ENCODE peak calls at places on chromosomes 6 and 20, in seven cellular contexts. Q is neuronal stem cell, T is IMR-90, O is H9, U is mesendoderm, N is H1, I is mesenchymal stem cell. A is an unnamed sample.

GRCh38 chr20:64092258-64093012 is 8.2 kb upstream of the LKAAEAR1 start:
- DNase-seq in Q (no peak), T (no peak), O (no peak), U (no peak), N (no peak), I (no peak), A (no peak)

GRCh38 chr6:2381872-2382661 is 136.7 kb upstream of the GMDS start:
- DNase-seq in Q (no peak), T (no peak), O (no peak), U (no peak), N (no peak), I (no peak), A (no peak)

GRCh38 chr20:59805786-59806577 is 127.5 kb downstream of the SYCP2 start:
- DNase-seq in Q (no peak), T (no peak), O (peak; percentile 22), U (no peak), N (peak; percentile 23), I (no peak), A (no peak)

GRCh38 chr6:159508966-159509365 is 184.1 kb downstream of the SOD2 start:
- DNase-seq in Q (no peak), T (no peak), O (no peak), U (no peak), N (no peak), I (no peak), A (no peak)

GRCh38 chr6:137013738-137014602 is 30.8 kb downstream of the IL20RA start:
- DNase-seq in Q (no peak), T (peak; percentile 60), O (no peak), U (peak; percentile 69), N (no peak), I (peak; percentile 61), A (peak; percentile 36)

GRCh38 chr6:132298344-132298949 is 102.8 kb downstream of the MOXD1 start:
- DNase-seq in Q (no peak), T (peak; percentile 62), O (peak; percentile 33), U (peak; percentile 62), N (peak; percentile 53), I (peak; percentile 56), A (peak; percentile 72)

GRCh38 chr6:53377289-53377688 is 28.5 kb upstream of the ELOVL5 start:
- DNase-seq in Q (no peak), T (no peak), O (no peak), U (no peak), N (no peak), I (no peak), A (no peak)

GRCh38 chr20:4740774-4741431 is 19.2 kb downstream of the PRND start:
- DNase-seq in Q (peak; percentile 64), T (peak; percentile 38), O (peak; percentile 84), U (peak; percentile 85), N (peak; percentile 90), I (peak; percentile 50), A (peak; percentile 71)

GRCh38 chr20:62566771-62567170 is 75.5 kb upstream of the SLCO4A1 start:
- DNase-seq in Q (no peak), T (no peak), O (no peak), U (no peak), N (no peak), I (no peak), A (no peak)

GRCh38 chr20:36883972-36884535 is 8.1 kb downstream of the TLDC2 start:
- DNase-seq in Q (no peak), T (no peak), O (no peak), U (no peak), N (no peak), I (no peak), A (peak; percentile 81)

GRCh38 chr6:446418-447366 is 55.1 kb downstream of the IRF4 start:
- DNase-seq in Q (no peak), T (no peak), O (peak; percentile 21), U (no peak), N (peak; percentile 41), I (no peak), A (no peak)

GRCh38 chr20:4471221-4471620 is 250.5 kb upstream of the PRND start:
- DNase-seq in Q (no peak), T (peak; percentile 28), O (no peak), U (no peak), N (no peak), I (no peak), A (no peak)

GRCh38 chr6:163782436-163783003 is 368.0 kb downstream of the QKI start:
- DNase-seq in Q (no peak), T (no peak), O (peak; percentile 42), U (peak; percentile 27), N (no peak), I (no peak), A (no peak)

GRCh38 chr20:58162976-58163375 is 65.5 kb downstream of the ANKRD60 start:
- DNase-seq in Q (no peak), T (no peak), O (no peak), U (no peak), N (no peak), I (no peak), A (no peak)

GRCh38 chr6:138001750-138002349 is 105.4 kb downstream of the PERP start:
- DNase-seq in Q (peak; percentile 37), T (peak; percentile 53), O (no peak), U (peak; percentile 53), N (peak; percentile 73), I (peak; percentile 53), A (peak; percentile 82)

GRCh38 chr20:18496042-18496441 is 983 bp downstream of the RBBP9 start:
- DNase-seq in Q (no peak), T (no peak), O (no peak), U (no peak), N (no peak), I (peak; percentile 1), A (no peak)

GRCh38 chr6:170290306-170291128 is at the start of gene DLL1:
- DNase-seq in Q (peak; percentile 94), T (peak; percentile 29), O (peak; percentile 82), U (peak; percentile 58), N (peak; percentile 84), I (peak; percentile 68), A (peak; percentile 44)

GRCh38 chr6:42890311-42891198 is 11.1 kb downstream of the RPL7L1 start:
- DNase-seq in Q (peak; percentile 92), T (peak; percentile 97), O (peak; percentile 95), U (peak; percentile 99), N (peak; percentile 91), I (peak; percentile 97), A (peak; percentile 88)

GRCh38 chr6:81531869-81532561 is 220.5 kb downstream of the TENT5A start:
- DNase-seq in Q (no peak), T (peak; percentile 38), O (no peak), U (peak; percentile 38), N (no peak), I (peak; percentile 11), A (no peak)

DNA sequence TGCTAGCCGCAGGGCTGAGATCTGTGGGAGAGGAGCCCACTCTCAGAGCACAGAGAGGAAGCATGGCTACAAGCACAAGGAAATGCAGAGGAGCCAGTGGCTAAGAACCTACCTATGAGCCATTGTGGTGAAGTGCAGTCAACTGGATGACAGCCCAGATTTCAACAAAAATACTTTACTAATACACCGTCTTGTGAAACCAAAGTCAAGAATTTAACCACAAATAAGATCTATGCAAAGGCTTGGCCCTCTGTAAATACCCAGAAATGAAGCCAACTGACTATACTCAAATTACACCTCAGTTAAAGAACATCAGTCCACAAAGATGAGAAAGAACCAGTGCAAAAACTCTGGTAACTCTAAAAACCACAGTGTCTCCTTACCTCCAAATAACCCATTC is 40.1 kb upstream of the PTCHD4 start:
- DNase-seq in Q (no peak), T (no peak), O (no peak), U (no peak), N (no peak), I (no peak), A (no peak)
- H4K8ac ChIP-seq in Q (no peak overlapping the region), T (no peak overlapping the region), O (no peak overlapping the region), U (no peak overlapping the region), N (no peak overlapping the region), I (no peak overlapping the region), A (no peak overlapping the region)

GRCh38 chr6:35449287-35449881 is 2.8 kb upstream of the FANCE start:
- DNase-seq in Q (peak; percentile 47), T (peak; percentile 72), O (no peak), U (peak; percentile 76), N (peak; percentile 56), I (peak; percentile 81), A (peak; percentile 93)

GRCh38 chr6:35454843-35455110 is 2.6 kb downstream of the FANCE start:
- DNase-seq in Q (no peak), T (no peak), O (no peak), U (no peak), N (no peak), I (no peak), A (no peak)

GRCh38 chr6:35451354-35452185 is 568 bp upstream of the FANCE start:
- DNase-seq in Q (no peak), T (no peak), O (no peak), U (no peak), N (no peak), I (no peak), A (no peak)

GRCh38 chr6:35452186-35453090 is at the start of gene FANCE:
- DNase-seq in Q (peak; percentile 97), T (peak; percentile 86), O (peak; percentile 98), U (peak; percentile 97), N (peak; percentile 100), I (peak; percentile 92), A (peak; percentile 99)

DNA sequence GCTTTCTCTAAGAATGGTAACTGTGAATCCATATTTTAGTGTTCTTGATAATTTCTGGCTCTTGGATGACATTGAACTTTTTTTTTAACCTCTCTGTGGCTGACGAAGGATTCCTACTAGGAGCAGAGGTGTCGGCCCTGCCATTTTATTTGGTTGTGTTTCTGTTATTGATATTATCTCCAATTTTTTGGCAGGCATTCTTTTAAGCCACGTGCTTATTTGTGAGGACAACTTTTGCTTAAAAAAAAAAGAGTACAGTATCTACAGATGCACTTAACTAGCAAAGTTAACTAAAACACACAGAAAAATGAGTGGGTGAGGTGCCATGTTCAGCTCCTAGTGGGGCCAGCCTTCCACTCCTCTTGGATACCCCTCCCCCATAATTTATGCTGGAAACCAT is 1.1 kb downstream of the FANCE start:
- DNase-seq in Q (no peak), T (no peak), O (no peak), U (no peak), N (no peak), I (no peak), A (no peak)
- H4K8ac ChIP-seq in Q (no peak overlapping the region), T (no peak overlapping the region), O (no peak overlapping the region), U (no peak overlapping the region), N (no peak overlapping the region), I (no peak overlapping the region), A (no peak overlapping the region)

DNA sequence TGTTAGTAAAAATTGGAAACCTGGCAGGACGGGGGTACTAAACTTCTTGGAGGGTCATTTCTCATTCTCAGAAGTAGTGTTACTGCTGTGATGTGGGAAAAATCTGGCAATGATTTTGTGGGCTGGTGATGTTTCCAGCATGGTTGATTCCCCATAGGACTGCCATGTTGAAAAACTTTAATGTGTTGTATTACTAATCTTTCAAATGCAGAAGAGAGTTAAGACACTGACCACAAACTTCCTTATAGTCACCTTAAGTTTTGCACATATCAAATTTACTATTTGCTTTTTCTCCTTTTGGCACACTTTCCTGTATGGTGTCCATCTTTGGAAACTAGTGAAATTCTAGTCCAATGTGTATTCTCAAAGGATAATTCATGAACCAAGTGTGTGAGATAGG is 236.2 kb upstream of the TAB2 start:
- DNase-seq in Q (no peak), T (no peak), O (no peak), U (no peak), N (no peak), I (no peak), A (no peak)
- H4K8ac ChIP-seq in Q (no peak overlapping the region), T (no peak overlapping the region), O (no peak overlapping the region), U (no peak overlapping the region), N (no peak overlapping the region), I (no peak overlapping the region), A (no peak overlapping the region)

DNA sequence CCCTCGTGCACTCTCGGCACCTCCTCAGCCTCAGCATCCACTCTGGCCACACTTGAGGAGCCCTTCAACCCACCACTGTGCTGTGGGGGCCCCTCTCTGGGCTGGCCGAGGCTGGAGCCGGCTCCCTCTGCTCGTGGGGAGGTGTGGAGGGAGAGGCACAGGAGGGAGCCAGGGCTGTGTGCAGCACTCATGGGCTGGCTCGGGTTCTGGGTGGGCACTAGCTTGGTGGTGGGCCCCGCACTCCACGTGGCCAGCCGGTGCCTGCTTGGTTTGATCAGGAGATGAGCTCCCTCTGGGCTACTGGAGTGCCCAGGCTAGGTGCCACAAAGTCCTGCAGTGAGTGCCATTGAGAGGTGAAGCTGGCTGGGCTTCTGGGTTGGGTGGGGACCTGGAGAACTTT is 949.4 kb upstream of the GJE1 start:
- DNase-seq in Q (no peak), T (no peak), O (no peak), U (no peak), N (no peak), I (no peak), A (no peak)
- H4K8ac ChIP-seq in Q (no peak overlapping the region), T (no peak overlapping the region), O (no peak overlapping the region), U (no peak overlapping the region), N (no peak overlapping the region), I (no peak overlapping the region), A (no peak overlapping the region)